ENCODE peak calls at places on chromosomes 13 and 19, in eight cellular contexts. L is ovary, R is T-helper 2 cell, C is heart left ventricle, H is right atrium auricular region, G is Peyer's patch, Y is EL, W is hepatic stellate cell. J is an unnamed sample.
A peak's percentile ranks its signal among the peaks of the same experiment; 100 is the strongest.

GRCh38 chr19:44848036-44848804 is 2.1 kb downstream of the NECTIN2 start:
- DNase-seq in H (peak; percentile 68), W (peak; percentile 59), G (peak; percentile 46), L (peak; percentile 56), C (peak; percentile 57), Y (peak; percentile 62), R (no peak), J (peak; percentile 25)

GRCh38 chr19:4524808-4525562 is 6.7 kb upstream of the PLIN4 start:
- DNase-seq in Y (peak; percentile 46), W (peak; percentile 81), L (peak; percentile 75), C (no peak), G (peak; percentile 81), R (peak; percentile 54), H (no peak), J (peak; percentile 73)

GRCh38 chr13:30105381-30105780 is 202.0 kb downstream of the KATNAL1 start:
- DNase-seq in C (no peak), W (no peak), G (no peak), H (no peak), R (no peak), L (no peak), Y (no peak), J (no peak)

GRCh38 chr13:79533781-79534400 is 52.9 kb downstream of the NDFIP2 start:
- DNase-seq in W (peak; percentile 15), G (no peak), L (no peak), C (no peak), R (no peak), H (no peak), Y (peak; percentile 63), J (no peak)

GRCh38 chr19:13238891-13239534 is 88.8 kb downstream of the IER2 start:
- DNase-seq in G (no peak), Y (no peak), W (no peak), C (no peak), L (no peak), H (no peak), R (no peak), J (no peak)

GRCh38 chr19:42250249-42250665 is 4.7 kb downstream of the ERF start:
- DNase-seq in L (peak; percentile 49), R (no peak), Y (no peak), H (peak; percentile 73), G (no peak), W (no peak), C (no peak), J (no peak)

GRCh38 chr13:31538067-31539042 is 201.0 kb upstream of the RXFP2 start:
- DNase-seq in Y (peak; percentile 79), G (no peak), H (no peak), L (no peak), W (peak; percentile 24), C (no peak), R (no peak), J (peak; percentile 25)

GRCh38 chr13:75687145-75687763 is 51.1 kb downstream of the LMO7 start:
- DNase-seq in H (no peak), W (no peak), Y (peak; percentile 57), C (no peak), G (no peak), R (no peak), L (no peak), J (no peak)

J was measured in colonic mucosa.